ENCODE peak calls at places on chromosome 20, in six cellular contexts. P is CD4-positive, alpha-beta T cell; Y is CD8-positive, alpha-beta memory T cell; N is lung; J is OCI-LY7; R is aorta. B is an unnamed sample.

GRCh38 chr20:25739615-25740320 is 43.1 kb upstream of the ZNF337 start:
- DNase-seq in P (no peak), Y (peak; percentile 52), N (no peak), J (no peak), R (no peak), B (no peak)

GRCh38 chr20:63014710-63015109 is 7.9 kb upstream of the BHLHE23 start:
- DNase-seq in P (no peak), Y (no peak), N (no peak), J (no peak), R (no peak), B (no peak)

GRCh38 chr20:45067558-45067957 is 33.4 kb downstream of the KCNS1 start:
- DNase-seq in P (no peak), Y (no peak), N (no peak), J (no peak), R (no peak), B (no peak)

GRCh38 chr20:49562341-49563014 is 5.5 kb downstream of the PTGIS start:
- DNase-seq in P (no peak), Y (no peak), N (peak; percentile 56), J (no peak), R (peak; percentile 94), B (no peak)

GRCh38 chr20:37361336-37361735 is 15.4 kb downstream of the SRC start:
- DNase-seq in P (no peak), Y (no peak), N (no peak), J (no peak), R (no peak), B (no peak)

GRCh38 chr20:45409531-45410272 is 1.6 kb downstream of the DBNDD2 start:
- DNase-seq in P (no peak), Y (no peak), N (no peak), J (no peak), R (no peak), B (no peak)

GRCh38 chr20:53642196-53643030 is 48.8 kb upstream of the ZNF217 start:
- DNase-seq in P (peak; percentile 33), Y (peak; percentile 45), N (no peak), J (peak; percentile 53), R (peak; percentile 61), B (peak; percentile 13)

GRCh38 chr20:5999783-6000182 is 49.3 kb downstream of the MCM8 start:
- DNase-seq in P (no peak), Y (no peak), N (no peak), J (no peak), R (no peak), B (no peak)

GRCh38 chr20:16491277-16491912 is 81.9 kb downstream of the KIF16B start:
- DNase-seq in P (no peak), Y (no peak), N (no peak), J (no peak), R (peak; percentile 63), B (no peak)

GRCh38 chr20:19670829-19671228 is 87.2 kb upstream of the RIN2 start:
- DNase-seq in P (no peak), Y (no peak), N (no peak), J (no peak), R (no peak), B (no peak)

GRCh38 chr20:43910564-43910963 is 4.1 kb upstream of the TOX2 start:
- DNase-seq in P (no peak), Y (no peak), N (peak; percentile 17), J (no peak), R (no peak), B (no peak)

GRCh38 chr20:50215101-50215500 is 24.5 kb downstream of the CEBPB start:
- DNase-seq in P (no peak), Y (no peak), N (no peak), J (no peak), R (peak; percentile 40), B (no peak)

GRCh38 chr20:4817230-4817671 is 95.5 kb downstream of the PRND start:
- DNase-seq in P (no peak), Y (no peak), N (no peak), J (no peak), R (no peak), B (no peak)

GRCh38 chr20:22630698-22631097 is 46.3 kb upstream of the FOXA2 start:
- DNase-seq in P (no peak), Y (no peak), N (no peak), J (no peak), R (no peak), B (no peak)

GRCh38 chr20:5033566-5033965 is 32.3 kb upstream of the SLC23A2 start:
- DNase-seq in P (no peak), Y (no peak), N (no peak), J (no peak), R (no peak), B (no peak)

GRCh38 chr20:32282461-32282860 is 5.0 kb downstream of the KIF3B start:
- DNase-seq in P (no peak), Y (no peak), N (no peak), J (peak; percentile 29), R (no peak), B (no peak)

GRCh38 chr20:63539092-63539430 is 1.9 kb upstream of the PTK6 start:
- DNase-seq in P (no peak), Y (no peak), N (no peak), J (no peak), R (no peak), B (no peak)

GRCh38 chr20:4962257-4962855 is 39.0 kb downstream of the SLC23A2 start:
- DNase-seq in P (peak; percentile 54), Y (peak; percentile 38), N (no peak), J (peak; percentile 24), R (no peak), B (no peak)

GRCh38 chr20:53660078-53660909 is 66.7 kb upstream of the ZNF217 start:
- DNase-seq in P (no peak), Y (no peak), N (no peak), J (peak; percentile 41), R (peak; percentile 53), B (no peak)

GRCh38 chr20:36102809-36103596 is 51.5 kb upstream of the EPB41L1 start:
- DNase-seq in P (no peak), Y (no peak), N (peak; percentile 37), J (no peak), R (peak; percentile 31), B (no peak)

GRCh38 chr20:37111926-37112455 is 16.2 kb upstream of the RBL1 start:
- DNase-seq in P (no peak), Y (no peak), N (no peak), J (no peak), R (no peak), B (no peak)

GRCh38 chr20:2751868-2752630 is 48.4 kb downstream of the CPXM1 start:
- DNase-seq in P (peak; percentile 38), Y (peak; percentile 53), N (no peak), J (no peak), R (no peak), B (peak; percentile 54)

GRCh38 chr20:61056627-61057312 is 195.3 kb upstream of the CDH4 start:
- DNase-seq in P (no peak), Y (no peak), N (no peak), J (no peak), R (no peak), B (no peak)

GRCh38 chr20:16385462-16385861 is 187.8 kb downstream of the KIF16B start:
- DNase-seq in P (no peak), Y (no peak), N (no peak), J (no peak), R (no peak), B (no peak)

GRCh38 chr20:11919046-11919445 is 1.4 kb downstream of the BTBD3 start:
- DNase-seq in P (no peak), Y (no peak), N (no peak), J (no peak), R (no peak), B (no peak)

GRCh38 chr20:19181552-19181951 is 30.9 kb upstream of the SLC24A3 start:
- DNase-seq in P (no peak), Y (no peak), N (no peak), J (no peak), R (no peak), B (no peak)

GRCh38 chr20:1722513-1723050 is 65.0 kb upstream of the SIRPG start:
- DNase-seq in P (no peak), Y (no peak), N (no peak), J (no peak), R (no peak), B (no peak)

DNA sequence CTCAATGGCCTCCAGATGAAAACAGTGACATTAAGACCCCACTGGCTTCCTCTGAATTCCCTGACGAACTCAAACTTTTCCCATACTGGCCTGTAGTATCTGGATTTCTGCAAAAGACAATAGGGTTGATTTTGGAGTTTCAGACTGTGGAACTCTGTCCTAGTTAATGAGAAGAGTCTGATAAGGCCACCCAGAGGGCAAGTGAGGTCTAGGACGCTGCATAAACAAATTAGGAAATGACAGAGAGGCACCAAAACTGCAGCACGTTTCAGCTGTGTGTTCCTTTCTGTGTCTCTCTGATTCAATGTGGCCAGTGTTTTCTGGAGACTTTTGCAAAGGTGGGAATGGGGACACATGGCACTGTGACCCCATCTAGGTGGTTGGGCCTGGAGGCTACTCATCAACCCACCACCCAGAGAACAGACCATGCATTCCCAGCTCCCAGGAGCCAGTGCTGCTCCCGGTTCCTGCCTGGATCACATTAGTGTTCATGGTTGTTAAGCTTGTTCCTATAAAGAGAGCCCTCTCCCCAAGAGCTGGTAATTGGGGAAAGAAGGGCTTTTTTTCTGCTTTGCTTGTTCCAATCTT is 101.9 kb downstream of the PHACTR3 start:
- DNase-seq in P (no peak), Y (no peak), N (no peak), J (no peak), R (no peak), B (no peak)
- H3K9me3 ChIP-seq in P (no peaks in the 10 kb centered on the region), Y (no peaks in the 10 kb centered on the region), N (no peaks in the 10 kb centered on the region), J (no peaks in the 10 kb centered on the region), R (peaks cover 4% of the 10 kb centered on the region), B (no peaks in the 10 kb centered on the region)

GRCh38 chr20:47724910-47725247 is 60.4 kb downstream of the SULF2 start:
- DNase-seq in P (no peak), Y (no peak), N (no peak), J (no peak), R (no peak), B (no peak)
- H3K9me3 ChIP-seq in P (no peaks in the 10 kb centered on the region), Y (no peaks in the 10 kb centered on the region), N (no peaks in the 10 kb centered on the region), J (no peaks in the 10 kb centered on the region), R (no peaks in the 10 kb centered on the region), B (no peaks in the 10 kb centered on the region)

GRCh38 chr20:24242763-24243162 is 226.7 kb upstream of the SYNDIG1 start:
- DNase-seq in P (no peak), Y (no peak), N (no peak), J (no peak), R (no peak), B (no peak)

GRCh38 chr20:24241466-24241865 is 228.0 kb upstream of the SYNDIG1 start:
- DNase-seq in P (no peak), Y (no peak), N (no peak), J (no peak), R (no peak), B (no peak)

GRCh38 chr20:24245093-24245492 is 224.3 kb upstream of the SYNDIG1 start:
- DNase-seq in P (no peak), Y (no peak), N (no peak), J (no peak), R (no peak), B (no peak)
- H3K9me3 ChIP-seq in P (no peaks in the 10 kb centered on the region), Y (no peaks in the 10 kb centered on the region), N (peaks cover 10% of the 10 kb centered on the region), J (no peaks in the 10 kb centered on the region), R (no peaks in the 10 kb centered on the region), B (no peaks in the 10 kb centered on the region)

GRCh38 chr20:31278178-31278577 is 20.7 kb downstream of the DEFB115 start:
- DNase-seq in P (no peak), Y (no peak), N (no peak), J (no peak), R (no peak), B (no peak)

DNA sequence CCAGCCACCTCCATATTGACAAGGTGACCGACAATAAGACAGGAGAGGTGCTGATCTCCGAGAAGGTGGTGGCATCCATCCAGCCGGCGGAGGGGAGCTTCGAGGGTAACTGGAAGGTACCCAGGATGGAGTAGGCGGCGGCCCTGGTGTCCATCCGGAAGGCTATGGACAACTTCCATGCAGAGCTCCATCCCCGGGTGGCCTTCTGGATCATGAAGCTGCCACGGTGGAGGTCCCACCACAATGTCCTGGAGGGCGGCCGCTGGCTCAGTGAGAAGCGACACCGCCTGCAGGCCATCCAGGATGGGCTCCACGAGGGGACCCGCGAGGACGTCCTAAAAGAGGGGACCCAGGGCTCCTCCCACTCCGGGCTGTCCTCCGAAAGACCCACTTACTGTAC is 17.0 kb downstream of the DEFB115 start:
- DNase-seq in P (no peak), Y (no peak), N (no peak), J (no peak), R (no peak), B (no peak)
- H3K9me3 ChIP-seq in P (peaks cover 17% of the 10 kb centered on the region), Y (no peaks in the 10 kb centered on the region), N (peaks cover 39% of the 10 kb centered on the region), J (peaks cover 6% of the 10 kb centered on the region), R (peaks cover 12% of the 10 kb centered on the region), B (peaks cover 4% of the 10 kb centered on the region)

B was measured in T-helper 17 cell.